ENCODE peak calls at places on chromosome 14, in six cellular contexts. Q is AG10803, X is hypothalamus, V is fibroblast of lung, O is mucosa of descending colon, B is Right ventricle myocardium superior. U is an unnamed sample.

GRCh38 chr14:20294636-20295035 is 11.1 kb downstream of the TTC5 start:
- DNase-seq in B (no peak), X (no peak), Q (no peak), O (no peak), V (no peak), U (no peak)

GRCh38 chr14:34111505-34111904 is 160.6 kb upstream of the EGLN3 start:
- DNase-seq in V (no peak), B (no peak), O (no peak), Q (no peak), X (no peak), U (no peak)

GRCh38 chr14:54011001-54011400 is 54.4 kb upstream of the BMP4 start:
- DNase-seq in B (no peak), Q (no peak), X (no peak), O (no peak), V (peak; percentile 40), U (no peak)

GRCh38 chr14:49641697-49642129 is 6.7 kb upstream of the DNAAF2 start:
- DNase-seq in Q (peak; percentile 27), O (peak; percentile 81), B (no peak), V (peak; percentile 23), X (no peak), U (no peak)

GRCh38 chr14:101246894-101247853 is 314.1 kb upstream of the DIO3 start:
- DNase-seq in B (no peak), X (no peak), O (no peak), Q (no peak), V (no peak), U (no peak)

GRCh38 chr14:61557262-61557661 is 138.1 kb upstream of the HIF1A start:
- DNase-seq in X (no peak), Q (no peak), O (no peak), V (no peak), B (no peak), U (no peak)

GRCh38 chr14:32584079-32584478 is 255.0 kb downstream of the AKAP6 start:
- DNase-seq in X (no peak), B (no peak), V (no peak), O (no peak), Q (no peak), U (no peak)

GRCh38 chr14:61034416-61035100 is 53.5 kb downstream of the SLC38A6 start:
- DNase-seq in O (peak; percentile 30), V (no peak), X (no peak), Q (no peak), B (no peak), U (no peak)

GRCh38 chr14:65079788-65080187 is 22.5 kb downstream of the MAX start:
- DNase-seq in Q (no peak), O (no peak), X (no peak), B (no peak), V (no peak), U (no peak)

GRCh38 chr14:32470161-32470705 is 141.1 kb downstream of the AKAP6 start:
- DNase-seq in X (no peak), Q (no peak), V (no peak), O (no peak), B (no peak), U (no peak)

GRCh38 chr14:49249022-49249421 is 337.2 kb downstream of the RPS29 start:
- DNase-seq in B (no peak), O (no peak), X (no peak), Q (peak; percentile 12), V (peak; percentile 34), U (no peak)

GRCh38 chr14:72439707-72440106 is 454.2 kb downstream of the DPF3 start:
- DNase-seq in Q (no peak), B (no peak), V (no peak), O (peak; percentile 6), X (no peak), U (no peak)

GRCh38 chr14:20454359-20454644 is 310 bp downstream of the OSGEP start:
- DNase-seq in Q (no peak), O (peak; percentile 90), V (no peak), X (no peak), B (no peak), U (no peak)

GRCh38 chr14:100725587-100726387 is 905 bp upstream of the DLK1 start:
- DNase-seq in O (no peak), V (no peak), Q (no peak), B (no peak), X (no peak), U (no peak)

GRCh38 chr14:23539209-23539866 is 12.2 kb downstream of the ZFHX2 start:
- DNase-seq in V (peak; percentile 46), Q (no peak), X (no peak), O (peak; percentile 40), B (no peak), U (peak; percentile 32)

GRCh38 chr14:99287269-99287942 is 15.4 kb upstream of the BCL11B start:
- DNase-seq in X (no peak), O (no peak), B (no peak), V (no peak), Q (no peak), U (no peak)

GRCh38 chr14:79659995-79660975 is 551.0 kb downstream of the DIO2 start:
- DNase-seq in V (no peak), X (no peak), B (no peak), Q (no peak), O (no peak), U (no peak)

GRCh38 chr14:39665084-39665483 is 232.9 kb upstream of the FBXO33 start:
- DNase-seq in X (no peak), O (no peak), Q (no peak), V (no peak), B (no peak), U (no peak)

GRCh38 chr14:25250516-25250915 is 200.6 kb upstream of the STXBP6 start:
- DNase-seq in V (no peak), B (no peak), Q (no peak), O (no peak), X (no peak), U (no peak)

GRCh38 chr14:75141967-75142366 is 15.1 kb upstream of the NEK9 start:
- DNase-seq in V (peak; percentile 50), Q (peak; percentile 53), X (no peak), B (no peak), O (no peak), U (no peak)

GRCh38 chr14:37623552-37623951 is 28.1 kb downstream of the TTC6 start:
- DNase-seq in X (no peak), O (peak; percentile 4), Q (peak; percentile 58), B (no peak), V (peak; percentile 66), U (no peak)

GRCh38 chr14:101191086-101191881 is 287.8 kb upstream of the RTL1 start:
- DNase-seq in X (no peak), O (no peak), V (no peak), B (no peak), Q (no peak), U (no peak)

GRCh38 chr14:73811164-73811503 is 40.5 kb upstream of the PTGR2 start:
- DNase-seq in O (no peak), V (no peak), B (no peak), Q (no peak), X (no peak), U (no peak)

GRCh38 chr14:100067971-100068959 is 3.0 kb downstream of the EVL start:
- DNase-seq in B (peak; percentile 53), O (peak; percentile 61), X (no peak), V (no peak), Q (no peak), U (no peak)

GRCh38 chr14:68394719-68395117 is 398.1 kb downstream of the ZFP36L1 start:
- DNase-seq in V (no peak), B (no peak), X (no peak), O (no peak), Q (no peak), U (peak; percentile 13)

GRCh38 chr14:100592461-100592871 is 5.2 kb upstream of the BEGAIN start:
- DNase-seq in B (peak; percentile 26), V (no peak), X (no peak), O (no peak), Q (no peak), U (no peak)

GRCh38 chr14:32256606-32257005 is 53.5 kb upstream of the RNU6-8 start:
- DNase-seq in O (no peak), V (peak; percentile 37), Q (peak; percentile 53), X (no peak), B (no peak), U (no peak)

GRCh38 chr14:93619176-93619793 is 169.0 kb downstream of the PRIMA1 start:
- DNase-seq in V (peak; percentile 58), O (peak; percentile 56), X (no peak), B (no peak), Q (peak; percentile 44), U (no peak)

GRCh38 chr14:85528080-85528881 is 1.7 kb upstream of the FLRT2 start:
- DNase-seq in B (no peak), X (no peak), V (peak; percentile 93), O (peak; percentile 20), Q (peak; percentile 93), U (peak; percentile 27)

GRCh38 chr14:99230271-99231141 is 41.5 kb downstream of the BCL11B start:
- DNase-seq in X (no peak), O (no peak), B (no peak), Q (peak; percentile 35), V (no peak), U (no peak)

GRCh38 chr14:101025131-101025530 is 121.6 kb upstream of the RTL1 start:
- DNase-seq in B (no peak), O (no peak), X (no peak), Q (no peak), V (no peak), U (no peak)

GRCh38 chr14:20440882-20441281 is 4.9 kb upstream of the KLHL33 start:
- DNase-seq in B (no peak), X (no peak), O (no peak), V (no peak), Q (no peak), U (no peak)

GRCh38 chr14:52068741-52069616 is at the start of gene NID2:
- DNase-seq in Q (peak; percentile 93), V (peak; percentile 97), O (peak; percentile 70), B (peak; percentile 93), X (peak; percentile 35), U (peak; percentile 13)

GRCh38 chr14:62957562-62957961 is 87.7 kb downstream of the KCNH5 start:
- DNase-seq in O (no peak), Q (peak; percentile 31), B (no peak), X (no peak), V (peak; percentile 91), U (no peak)

GRCh38 chr14:24145219-24145618 is 1.2 kb downstream of the PSME2 start:
- DNase-seq in Q (no peak), X (no peak), V (no peak), O (no peak), B (no peak), U (no peak)

GRCh38 chr14:106174206-106174605 is 647.8 kb downstream of the TMEM121 start:
- DNase-seq in O (peak; percentile 42), Q (no peak), V (no peak), B (no peak), X (no peak), U (no peak)

GRCh38 chr14:104866451-104867370 is 1.6 kb downstream of the CEP170B start:
- DNase-seq in B (peak; percentile 31), V (no peak), Q (no peak), O (no peak), X (no peak), U (no peak)